ENCODE peak calls at places on chromosomes 2 and 18, in five cellular contexts. C is astrocyte of the spinal cord, I is kidney, S is cardiac fibroblast, J is aorta. X is an unnamed sample.

GRCh38 chr2:230908094-230908594 is 16.9 kb downstream of the GPR55 start:
- DNase-seq in C (no peak), I (no peak), S (no peak), J (no peak), X (no peak)

GRCh38 chr18:24076950-24077349 is 61.9 kb upstream of the CABYR start:
- DNase-seq in C (no peak), I (no peak), S (no peak), J (no peak), X (no peak)

GRCh38 chr2:225566798-225567197 is 167.3 kb downstream of the NYAP2 start:
- DNase-seq in C (no peak), I (no peak), S (peak), J (no peak), X (no peak)

GRCh38 chr2:88234760-88235159 is 64.6 kb downstream of the THNSL2 start:
- DNase-seq in C (no peak), I (no peak), S (no peak), J (no peak), X (no peak)

GRCh38 chr2:45778720-45779171 is 127.3 kb downstream of the PRKCE start:
- DNase-seq in C (peak), I (no peak), S (peak), J (peak), X (peak)

GRCh38 chr18:61882296-61883004 is 10.4 kb downstream of the RNF152 start:
- DNase-seq in C (peak), I (no peak), S (peak), J (no peak), X (no peak)

GRCh38 chr2:157894694-157895450 is 18.7 kb upstream of the ACVR1 start:
- DNase-seq in C (peak), I (no peak), S (peak), J (no peak), X (peak)

GRCh38 chr2:54394392-54394791 is 61.7 kb upstream of the SPTBN1 start:
- DNase-seq in C (no peak), I (no peak), S (peak), J (no peak), X (no peak)

GRCh38 chr2:179842498-179843153 is 18.8 kb downstream of the ZNF385B start:
- DNase-seq in C (peak), I (no peak), S (peak), J (no peak), X (peak)

GRCh38 chr18:55321268-55322175 is 266.5 kb downstream of the TCF4 start:
- DNase-seq in C (peak), I (peak), S (peak), J (peak), X (peak)

GRCh38 chr2:96679843-96680242 is 37.3 kb downstream of the FER1L5 start:
- DNase-seq in C (peak), I (no peak), S (no peak), J (no peak), X (peak)

GRCh38 chr2:72513011-72513410 is 312.8 kb downstream of the EXOC6B start:
- DNase-seq in C (no peak), I (no peak), S (no peak), J (no peak), X (no peak)

GRCh38 chr2:59622599-59623308 is 930.7 kb downstream of the BCL11A start:
- DNase-seq in C (no peak), I (no peak), S (no peak), J (no peak), X (no peak)

GRCh38 chr2:238638982-238639341 is 208.9 kb upstream of the TWIST2 start:
- DNase-seq in C (no peak), I (no peak), S (no peak), J (no peak), X (no peak)

GRCh38 chr2:51813245-51813644 is 781.3 kb upstream of the NRXN1 start:
- DNase-seq in C (peak), I (no peak), S (peak), J (no peak), X (peak)

GRCh38 chr2:234880551-234881211 is 71.1 kb upstream of the SH3BP4 start:
- DNase-seq in C (peak), I (no peak), S (peak), J (no peak), X (peak)

GRCh38 chr2:38578832-38579231 is 23.9 kb downstream of the HNRNPLL start:
- DNase-seq in C (peak), I (no peak), S (no peak), J (no peak), X (no peak)

GRCh38 chr2:198763793-198764192 is 693.9 kb downstream of the SATB2 start:
- DNase-seq in C (peak), I (no peak), S (no peak), J (no peak), X (no peak)

GRCh38 chr2:64950226-64951160 is 38.7 kb upstream of the SLC1A4 start:
- DNase-seq in C (peak), I (no peak), S (peak), J (no peak), X (no peak)

GRCh38 chr18:10476430-10476829 is 22.0 kb downstream of the APCDD1 start:
- DNase-seq in C (peak), I (no peak), S (no peak), J (no peak), X (peak)
- H3K4me3 ChIP-seq in C (no peak), I (no peak), S (no peak), J (no peak), X (no peak)

GRCh38 chr2:237497820-237498128 is 10.7 kb downstream of the MLPH start:
- DNase-seq in C (peak), I (peak), S (peak), J (no peak), X (no peak)
- H3K4me3 ChIP-seq in C (no peak), I (no peak), S (no peak), J (no peak), X (no peak)

GRCh38 chr2:11420190-11420589 is 45.8 kb downstream of the E2F6 start:
- DNase-seq in C (no peak), I (no peak), S (no peak), J (no peak), X (no peak)

GRCh38 chr2:11421863-11422490 is 44.0 kb downstream of the E2F6 start:
- DNase-seq in C (no peak), I (no peak), S (no peak), J (no peak), X (no peak)

GRCh38 chr2:11420671-11421070 is 45.3 kb downstream of the E2F6 start:
- DNase-seq in C (no peak), I (no peak), S (no peak), J (no peak), X (no peak)

GRCh38 chr2:11417946-11418585 is 47.9 kb downstream of the E2F6 start:
- DNase-seq in C (no peak), I (no peak), S (peak), J (no peak), X (peak)

DNA sequence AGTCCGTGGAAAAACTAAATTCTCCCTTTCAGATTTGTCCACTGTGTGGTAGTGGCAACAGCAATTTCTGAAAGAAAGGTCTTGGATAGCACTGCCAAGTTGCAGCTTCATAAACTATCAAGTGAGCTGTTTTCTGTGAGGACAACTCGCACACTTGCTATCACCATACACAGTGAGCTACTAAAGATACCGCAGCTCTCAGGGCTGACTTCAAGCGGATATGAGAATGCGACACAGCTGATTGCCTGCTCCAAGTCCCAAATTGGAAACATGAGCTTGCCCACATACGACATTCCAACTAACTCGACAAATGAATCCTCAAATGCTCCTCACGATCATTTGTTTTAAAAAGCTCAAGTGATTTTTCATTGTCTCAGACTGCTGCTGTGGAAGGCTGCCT is 46.2 kb downstream of the E2F6 start:
- DNase-seq in C (no peak), I (no peak), S (peak), J (no peak), X (no peak)
- H3K4me3 ChIP-seq in C (no peak), I (no peak), S (no peak), J (no peak), X (no peak)

GRCh38 chr2:84694088-84694622 is 177.9 kb downstream of the DNAH6 start:
- DNase-seq in C (no peak), I (peak), S (no peak), J (no peak), X (no peak)
- H3K4me3 ChIP-seq in C (no peak), I (no peak), S (no peak), J (no peak), X (no peak)

DNA sequence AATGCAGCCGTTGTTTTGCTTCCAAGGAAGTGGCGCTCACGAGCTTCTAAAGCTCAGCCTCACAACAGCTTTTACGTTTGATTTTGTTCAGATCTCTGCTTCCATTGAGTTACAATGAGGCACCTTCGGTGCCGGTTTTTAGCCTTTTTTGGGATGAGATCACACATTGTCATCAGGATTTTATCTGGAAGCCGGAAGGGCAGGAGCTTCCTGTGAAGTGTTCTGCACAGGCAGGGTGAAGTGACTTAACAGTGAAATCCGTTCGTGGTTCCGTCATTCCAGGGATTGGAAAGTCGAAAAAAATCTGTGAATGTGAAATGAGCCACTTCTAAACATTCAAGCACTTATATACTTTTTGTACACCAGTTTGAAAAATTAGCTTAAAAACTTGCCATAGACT is 209.9 kb downstream of the DCDC2C start:
- DNase-seq in C (no peak), I (no peak), S (no peak), J (no peak), X (no peak)
- H3K4me3 ChIP-seq in C (no peak), I (no peak), S (no peak), J (no peak), X (no peak)

GRCh38 chr2:127423880-127424279 is 5.7 kb downstream of the PROC start:
- DNase-seq in C (no peak), I (no peak), S (no peak), J (no peak), X (no peak)
- H3K4me3 ChIP-seq in C (peak), I (peak), S (peak), J (no peak), X (no peak)

GRCh38 chr18:13578400-13578799 is 148.0 kb downstream of the FAM210A start:
- DNase-seq in C (no peak), I (no peak), S (no peak), J (no peak), X (no peak)
- H3K4me3 ChIP-seq in C (no peak), I (no peak), S (no peak), J (no peak), X (no peak)

GRCh38 chr18:9679125-9679524 is 29.0 kb upstream of the RAB31 start:
- DNase-seq in C (no peak), I (no peak), S (no peak), J (no peak), X (no peak)
- H3K4me3 ChIP-seq in C (no peak), I (no peak), S (no peak), J (no peak), X (no peak)

X was measured in fibroblast of pulmonary artery.